ENCODE peak calls at places on chromosome 18, in ten cellular contexts. A is uterus, M is esophagus muscularis mucosa, Q is K562, G is body of pancreas, D is upper lobe of left lung, Z is NB4, X is heart left ventricle, F is A549, R is ovary. Y is an unnamed sample.
A peak's percentile ranks its signal among the peaks of the same experiment; 100 is the strongest.

GRCh38 chr18:55351220-55351619 is 236.8 kb downstream of the TCF4 start:
- DNase-seq in A (no peak), M (no peak), Q (no peak), G (no peak), D (no peak), Z (no peak), X (no peak), F (no peak), R (no peak), Y (no peak)

GRCh38 chr18:35553300-35553699 is 28.2 kb upstream of the GALNT1 start:
- DNase-seq in A (no peak), M (no peak), Q (no peak), G (no peak), D (no peak), Z (no peak), X (no peak), F (no peak), R (no peak), Y (no peak)

GRCh38 chr18:75554644-75555043 is 127.1 kb upstream of the SMIM21 start:
- DNase-seq in A (no peak), M (no peak), Q (no peak), G (no peak), D (no peak), Z (no peak), X (no peak), F (no peak), R (no peak), Y (no peak)

GRCh38 chr18:49848115-49848514 is 34.8 kb upstream of the ACAA2 start:
- DNase-seq in A (no peak), M (no peak), Q (no peak), G (no peak), D (no peak), Z (no peak), X (no peak), F (no peak), R (no peak), Y (no peak)

GRCh38 chr18:78979058-78979680 is 449 bp upstream of the SALL3 start:
- DNase-seq in A (no peak), M (no peak), Q (no peak), G (no peak), D (peak; percentile 74), Z (no peak), X (no peak), F (no peak), R (no peak), Y (no peak)

GRCh38 chr18:21851327-21851961 is 110.9 kb downstream of the MIB1 start:
- DNase-seq in A (no peak), M (no peak), Q (no peak), G (no peak), D (no peak), Z (peak; percentile 11), X (no peak), F (no peak), R (no peak), Y (no peak)

GRCh38 chr18:74574916-74575315 is 22.8 kb upstream of the ZNF407 start:
- DNase-seq in A (no peak), M (no peak), Q (no peak), G (no peak), D (no peak), Z (no peak), X (no peak), F (no peak), R (no peak), Y (no peak)

GRCh38 chr18:62596145-62597005 is 73.5 kb downstream of the ZCCHC2 start:
- DNase-seq in A (no peak), M (no peak), Q (no peak), G (no peak), D (peak; percentile 85), Z (no peak), X (peak; percentile 26), F (no peak), R (no peak), Y (no peak)

GRCh38 chr18:58411323-58411722 is 217.6 kb downstream of the ALPK2 start:
- DNase-seq in A (no peak), M (no peak), Q (no peak), G (no peak), D (no peak), Z (no peak), X (no peak), F (no peak), R (no peak), Y (no peak)

GRCh38 chr18:58416704-58417683 is 211.9 kb downstream of the ALPK2 start:
- DNase-seq in A (no peak), M (no peak), Q (no peak), G (peak; percentile 23), D (peak; percentile 40), Z (no peak), X (no peak), F (no peak), R (no peak), Y (no peak)

GRCh38 chr18:58412844-58413666 is 215.8 kb downstream of the ALPK2 start:
- DNase-seq in A (no peak), M (no peak), Q (no peak), G (no peak), D (no peak), Z (no peak), X (no peak), F (no peak), R (no peak), Y (no peak)

GRCh38 chr18:58416014-58416703 is 212.7 kb downstream of the ALPK2 start:
- DNase-seq in A (no peak), M (no peak), Q (no peak), G (no peak), D (no peak), Z (no peak), X (no peak), F (no peak), R (no peak), Y (no peak)

GRCh38 chr18:58413667-58414628 is 214.9 kb downstream of the ALPK2 start:
- DNase-seq in A (no peak), M (no peak), Q (no peak), G (no peak), D (peak; percentile 7), Z (no peak), X (no peak), F (no peak), R (no peak), Y (no peak)
- TF ChIP-seq POLR2A in A (no peak), M (no peak), Q (no peak), G (no peak), D (no peak), Z (no peak), X (no peak), F (no peak), R (no peak), Y (no peak)

GRCh38 chr18:5294618-5295230 is 802 bp downstream of the ZBTB14 start:
- DNase-seq in A (peak; percentile 47), M (no peak), Q (no peak), G (peak; percentile 66), D (peak; percentile 85), Z (peak; percentile 80), X (peak; percentile 63), F (peak; percentile 15), R (peak; percentile 44), Y (peak; percentile 78)

GRCh38 chr18:5297582-5297981 is 2.1 kb upstream of the ZBTB14 start:
- DNase-seq in A (no peak), M (no peak), Q (no peak), G (no peak), D (no peak), Z (peak; percentile 58), X (no peak), F (no peak), R (no peak), Y (no peak)

GRCh38 chr18:5296706-5297320 is 1.3 kb upstream of the ZBTB14 start:
- DNase-seq in A (peak; percentile 74), M (peak; percentile 95), Q (peak; percentile 65), G (peak; percentile 82), D (peak; percentile 91), Z (peak; percentile 85), X (peak; percentile 87), F (peak; percentile 38), R (peak; percentile 72), Y (peak; percentile 92)

GRCh38 chr18:5295231-5295920 is at the start of gene ZBTB14:
- DNase-seq in A (peak; percentile 66), M (no peak), Q (peak; percentile 88), G (peak; percentile 75), D (peak; percentile 94), Z (peak; percentile 77), X (peak; percentile 64), F (peak; percentile 18), R (peak; percentile 58), Y (peak; percentile 79)

DNA sequence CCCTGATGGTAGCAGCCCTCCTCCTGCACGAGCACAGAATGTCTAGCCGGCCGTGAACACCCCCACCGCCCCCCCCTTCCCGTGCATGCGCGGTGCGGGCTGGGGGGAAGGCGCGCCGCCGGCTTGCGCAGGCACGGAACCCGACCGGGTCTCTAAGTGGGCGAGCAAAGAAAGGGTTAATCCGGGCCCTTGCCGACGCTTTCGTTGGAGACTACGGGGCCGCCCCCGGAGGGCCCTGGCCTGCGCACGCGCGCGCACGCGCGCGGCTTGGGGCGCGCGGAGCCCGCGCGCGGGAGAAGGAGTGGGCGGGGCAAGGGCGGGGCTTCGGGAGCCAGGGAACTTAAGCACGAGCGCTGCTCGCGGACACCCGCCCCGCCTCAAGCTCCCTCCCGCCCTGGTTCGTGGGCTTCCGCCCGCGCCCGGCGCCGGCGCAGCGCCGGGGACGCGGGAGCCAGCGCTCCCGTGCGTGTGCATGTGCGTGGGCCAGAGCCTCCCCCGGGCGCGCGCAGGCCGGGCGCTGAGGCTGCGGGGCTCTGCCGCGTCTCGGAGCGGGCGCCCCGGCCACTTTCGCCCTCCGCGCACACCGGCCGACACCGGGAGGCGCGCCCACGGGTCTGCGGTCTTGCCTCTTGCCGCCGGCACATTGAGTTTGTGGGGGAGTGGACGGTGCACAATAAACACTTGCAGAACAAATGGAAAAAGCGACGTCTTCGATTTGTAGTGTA is 617 bp upstream of the ZBTB14 start:
- DNase-seq in A (peak; percentile 98), M (peak; percentile 97), Q (peak; percentile 94), G (peak; percentile 98), D (peak; percentile 99), Z (peak; percentile 94), X (peak; percentile 97), F (peak; percentile 71), R (peak; percentile 96), Y (peak; percentile 97)
- TF ChIP-seq POLR2A in A (peak; percentile 55), M (peak; percentile 25), Q (no peak), G (peak; percentile 62), D (no peak), Z (peak; percentile 43), X (no peak), F (peak; percentile 29), R (no peak), Y (peak; percentile 39)

DNA sequence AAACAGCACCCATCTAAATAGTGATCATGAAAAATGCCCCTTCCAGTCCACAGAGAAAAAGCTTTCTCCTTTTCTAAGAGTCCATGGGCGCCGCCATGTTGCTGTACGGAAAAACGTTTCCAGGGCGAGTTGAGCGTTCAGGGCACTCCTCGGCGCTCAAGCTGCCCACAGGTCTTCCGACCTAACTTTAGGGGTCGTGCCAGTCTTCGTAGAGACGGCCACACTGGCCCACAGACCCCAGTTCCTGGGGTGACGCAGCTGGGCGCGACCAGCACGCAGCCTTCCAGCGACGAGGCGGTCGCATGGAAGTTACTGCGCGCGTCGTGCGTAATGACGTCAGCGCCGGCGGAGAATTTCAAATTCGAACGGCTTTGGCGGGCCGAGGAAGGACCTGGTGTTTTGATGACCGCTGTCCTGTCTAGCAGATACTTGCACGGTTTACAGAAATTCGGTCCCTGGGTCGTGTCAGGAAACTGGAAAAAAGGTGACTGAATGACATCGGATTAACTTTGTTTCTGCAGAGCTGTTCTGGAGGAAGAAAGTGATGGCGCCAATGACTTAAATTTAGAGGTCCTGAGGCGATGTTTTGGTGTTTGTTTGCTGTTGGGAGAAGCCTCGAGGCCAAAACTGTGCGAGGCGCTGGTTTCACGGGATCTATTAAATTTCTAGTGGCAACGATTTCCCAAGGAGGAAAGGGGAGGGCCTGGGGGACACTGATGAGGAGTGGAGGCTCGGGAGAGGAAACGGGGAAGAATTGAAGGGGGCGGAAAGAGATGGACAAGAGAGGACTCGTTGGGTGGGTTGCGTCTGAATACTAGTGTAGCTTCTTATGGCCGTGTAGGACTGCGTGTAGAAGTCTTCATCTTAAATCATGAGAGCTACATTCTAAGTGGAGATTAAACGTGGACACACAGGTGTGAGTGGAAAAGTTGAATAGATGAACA is at the start of the genes METTL4 and NDC80:
- DNase-seq in A (peak; percentile 84), M (peak; percentile 96), Q (peak; percentile 87), G (peak; percentile 85), D (peak; percentile 95), Z (peak; percentile 93), X (peak; percentile 84), F (peak; percentile 38), R (peak; percentile 83), Y (peak; percentile 87)
- TF ChIP-seq POLR2A in A (peak; percentile 58), M (no peak), Q (peak; percentile 86), G (no peak), D (peak; percentile 39), Z (peak; percentile 61), X (no peak), F (peak; percentile 46), R (peak; percentile 45), Y (no peak)

GRCh38 chr18:70126832-70127231 is 78.7 kb downstream of the RTTN start:
- DNase-seq in A (no peak), M (no peak), Q (no peak), G (no peak), D (no peak), Z (no peak), X (no peak), F (no peak), R (no peak), Y (no peak)

GRCh38 chr18:70121842-70122241 is 83.6 kb downstream of the RTTN start:
- DNase-seq in A (no peak), M (no peak), Q (no peak), G (no peak), D (no peak), Z (no peak), X (no peak), F (no peak), R (no peak), Y (no peak)

GRCh38 chr18:70124139-70124538 is 81.3 kb downstream of the RTTN start:
- DNase-seq in A (no peak), M (no peak), Q (no peak), G (no peak), D (no peak), Z (no peak), X (no peak), F (no peak), R (no peak), Y (no peak)

GRCh38 chr18:70128271-70128670 is 77.2 kb downstream of the RTTN start:
- DNase-seq in A (no peak), M (no peak), Q (no peak), G (no peak), D (no peak), Z (no peak), X (no peak), F (no peak), R (no peak), Y (no peak)

DNA sequence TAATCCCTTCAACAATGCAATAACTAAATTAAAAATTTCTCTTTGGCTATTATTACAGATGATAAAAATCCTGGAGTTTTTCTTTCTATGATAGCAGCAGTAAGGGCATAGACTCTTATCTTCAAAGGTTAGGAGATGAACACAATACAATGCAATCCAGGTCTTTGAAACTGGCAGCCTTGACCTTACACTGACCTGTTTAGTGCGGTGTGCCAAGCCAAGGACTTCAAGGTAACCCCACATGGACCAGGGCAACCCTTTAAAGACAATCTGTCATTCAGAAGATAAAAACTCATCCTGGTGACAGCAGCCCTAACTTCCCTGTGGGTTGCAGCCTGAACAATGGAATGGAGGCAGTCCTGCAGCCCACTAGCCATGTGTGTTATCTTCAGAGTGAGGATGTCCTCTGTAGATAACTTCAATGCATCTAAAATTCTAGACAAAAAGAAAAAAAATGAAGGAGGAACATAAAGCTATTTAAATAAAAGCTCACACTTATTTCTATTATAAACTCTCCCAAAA is 78.1 kb downstream of the RTTN start:
- DNase-seq in A (no peak), M (no peak), Q (no peak), G (no peak), D (no peak), Z (no peak), X (no peak), F (no peak), R (no peak), Y (no peak)
- TF ChIP-seq POLR2A in A (no peak), M (no peak), Q (no peak), G (no peak), D (no peak), Z (no peak), X (no peak), F (no peak), R (no peak), Y (no peak)